ENCODE peak calls at places on chromosomes 12 and 14, in five cellular contexts. K, Z, U, G and X are unnamed samples.

GRCh38 chr12:57148469-57149308 is 1.3 kb upstream of the LRP1-AS start:
- DNase-seq in G (peak; percentile 73), K (no peak), U (no peak), Z (no peak), X (no peak)

GRCh38 chr12:15757553-15758255 is 31.5 kb downstream of the EPS8 start:
- DNase-seq in G (peak; percentile 15), Z (peak; percentile 69), K (no peak), U (no peak), X (no peak)

GRCh38 chr12:110689002-110689600 is at the start of gene HVCN1:
- DNase-seq in U (peak; percentile 28), Z (no peak), G (no peak), K (no peak), X (peak; percentile 85)

GRCh38 chr14:53836546-53836945 is 120.1 kb downstream of the BMP4 start:
- DNase-seq in Z (no peak), U (no peak), K (no peak), G (no peak), X (no peak)

GRCh38 chr12:12704593-12705230 is 8.7 kb upstream of the GPR19 start:
- DNase-seq in U (peak; percentile 84), G (peak; percentile 92), Z (peak; percentile 87), K (no peak), X (no peak)

GRCh38 chr12:127150028-127150427 is 1116.9 kb upstream of the TMEM132C start:
- DNase-seq in G (no peak), U (no peak), K (peak; percentile 23), Z (no peak), X (no peak)

GRCh38 chr12:116879509-116880212 is 1.6 kb downstream of the HRK start:
- DNase-seq in G (no peak), K (no peak), Z (no peak), U (no peak), X (peak; percentile 55)

GRCh38 chr12:110639336-110640178 is 25.6 kb downstream of the TCTN1 start:
- DNase-seq in G (no peak), K (no peak), U (peak; percentile 31), Z (no peak), X (no peak)

GRCh38 chr14:65476942-65477318 is 64.4 kb downstream of the FUT8 start:
- DNase-seq in K (no peak), U (no peak), Z (no peak), G (no peak), X (no peak)

GRCh38 chr12:48998497-48999353 is 450 bp downstream of the DDN start:
- DNase-seq in G (no peak), U (peak; percentile 36), K (no peak), Z (no peak), X (peak; percentile 82)

GRCh38 chr14:32559595-32559994 is 230.5 kb downstream of the AKAP6 start:
- DNase-seq in U (no peak), Z (no peak), G (no peak), K (no peak), X (no peak)

GRCh38 chr12:108629824-108630476 is 3.7 kb downstream of the SELPLG start:
- DNase-seq in G (peak; percentile 21), U (peak; percentile 97), Z (no peak), K (no peak), X (no peak)

GRCh38 chr12:6026998-6027397 is 81.9 kb upstream of the ANO2 start:
- DNase-seq in Z (no peak), K (no peak), G (no peak), U (no peak), X (no peak)

GRCh38 chr14:71533800-71534199 is 398.4 kb upstream of the RGS6 start:
- DNase-seq in G (no peak), K (no peak), Z (no peak), U (no peak), X (no peak)

GRCh38 chr12:55708695-55709233 is 1.1 kb upstream of the ITGA7 start:
- DNase-seq in G (no peak), Z (no peak), U (no peak), K (no peak), X (no peak)

GRCh38 chr12:112170971-112171596 is 45.7 kb downstream of the TRAFD1 start:
- DNase-seq in Z (no peak), U (no peak), G (no peak), K (no peak), X (no peak)

GRCh38 chr12:49540229-49541139 is 1.7 kb downstream of the KCNH3 start:
- DNase-seq in G (no peak), K (no peak), U (no peak), Z (no peak), X (no peak)

GRCh38 chr14:63891148-63891964 is 38.6 kb downstream of the SYNE2 start:
- DNase-seq in K (no peak), U (no peak), G (no peak), Z (no peak), X (peak; percentile 21)

GRCh38 chr14:64807588-64807987 is 72.1 kb downstream of the SPTB start:
- DNase-seq in U (no peak), K (no peak), G (no peak), Z (no peak), X (no peak)

GRCh38 chr12:6961278-6961694 is 9.2 kb downstream of the PHB2 start:
- DNase-seq in K (no peak), Z (no peak), G (no peak), U (peak; percentile 70), X (no peak)

GRCh38 chr14:69953266-69953905 is 74.2 kb downstream of the SMOC1 start:
- DNase-seq in Z (no peak), G (no peak), U (no peak), K (no peak), X (no peak)

GRCh38 chr14:104282332-104283196 is 144.2 kb downstream of the KIF26A start:
- DNase-seq in G (no peak), K (no peak), Z (no peak), U (no peak), X (no peak)

GRCh38 chr14:102513899-102514772 is 4.6 kb upstream of the ANKRD9 start:
- DNase-seq in K (no peak), U (no peak), Z (no peak), G (no peak), X (no peak)

GRCh38 chr14:45787167-45787566 is 534.2 kb upstream of the MIS18BP1 start:
- DNase-seq in U (no peak), Z (no peak), K (no peak), G (no peak), X (no peak)

GRCh38 chr14:28661171-28661772 is 105.3 kb upstream of the FOXG1 start:
- DNase-seq in Z (no peak), U (no peak), G (peak; percentile 16), K (no peak), X (peak; percentile 53)

GRCh38 chr12:40086471-40086870 is 19.4 kb downstream of the SLC2A13 start:
- DNase-seq in Z (no peak), U (no peak), G (no peak), K (no peak), X (no peak)

DNA sequence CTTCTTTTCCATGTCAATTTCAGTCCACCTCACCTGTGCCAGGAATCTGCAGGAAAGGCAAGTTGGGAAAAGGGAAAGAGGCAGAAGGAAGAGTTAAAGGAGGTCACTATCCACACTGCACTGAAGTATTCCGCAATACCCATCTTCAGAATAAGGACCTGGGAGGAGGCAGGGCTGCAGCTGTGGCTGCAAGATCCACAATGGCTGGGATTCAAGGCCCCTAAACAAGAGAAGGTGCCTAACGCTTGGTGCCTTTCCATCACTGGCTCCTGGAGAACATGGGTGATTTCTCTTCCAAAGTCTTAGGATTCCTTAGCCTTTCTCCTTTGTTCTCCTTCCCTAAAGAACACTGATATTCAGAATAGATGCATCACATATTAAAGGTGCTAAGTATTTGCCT is 204.0 kb downstream of the GRIN2B start:
- DNase-seq in G (no peak), U (no peak), K (no peak), Z (no peak), X (no peak)
- TF ChIP-seq KDM1A in G (no peak), U (no peak), K (no peak), Z (no peak), X (no peak)

DNA sequence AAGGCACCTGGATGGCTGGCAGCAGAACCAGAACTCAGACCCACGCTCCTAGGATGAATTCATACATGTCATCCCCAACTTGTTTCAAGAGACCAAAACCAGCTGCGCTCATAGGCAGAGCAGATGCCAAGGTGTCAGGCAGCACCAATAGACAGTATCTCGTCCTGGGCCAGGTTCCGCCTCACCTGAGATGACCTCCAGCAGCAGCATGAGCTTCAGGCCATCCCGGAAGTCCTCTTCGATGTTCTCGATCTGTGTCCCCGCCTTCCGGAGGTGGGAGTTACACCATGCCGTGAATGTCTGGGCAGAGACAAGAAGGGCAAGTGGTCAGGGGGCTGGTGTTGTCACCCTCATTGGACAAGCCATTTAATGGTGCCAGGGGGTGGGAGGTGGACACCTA is 53.7 kb downstream of the ACTN1 start:
- DNase-seq in G (no peak), U (no peak), K (no peak), Z (no peak), X (no peak)
- TF ChIP-seq KDM1A in G (no peak), U (no peak), K (no peak), Z (no peak), X (no peak)

DNA sequence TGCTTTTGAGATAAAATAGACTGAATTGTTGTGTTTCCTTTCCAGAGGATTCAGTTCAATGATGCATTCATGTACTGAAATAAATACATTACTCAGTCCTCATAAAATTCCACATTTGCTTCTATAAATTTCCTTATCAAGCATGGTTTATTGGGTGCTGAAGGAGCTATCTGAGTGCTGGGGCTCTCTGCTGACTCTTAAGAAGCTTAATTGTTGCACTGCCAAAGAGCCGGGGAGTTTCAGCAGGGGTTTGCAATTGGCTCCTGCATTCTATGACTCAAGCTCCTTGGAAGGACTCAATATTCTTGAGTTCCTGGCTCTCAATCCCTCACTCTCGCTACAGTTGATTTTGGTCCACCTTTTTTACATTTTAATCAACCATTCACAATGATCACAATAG is 69.8 kb upstream of the PYGL start:
- DNase-seq in G (no peak), U (no peak), K (no peak), Z (no peak), X (no peak)
- TF ChIP-seq KDM1A in G (no peak), U (no peak), K (no peak), Z (no peak), X (no peak)

GRCh38 chr12:41919025-41919424 is 225.6 kb downstream of the GXYLT1 start:
- DNase-seq in U (no peak), Z (no peak), G (no peak), K (no peak), X (no peak)

GRCh38 chr12:41917181-41917580 is 227.5 kb downstream of the GXYLT1 start:
- DNase-seq in G (no peak), K (no peak), Z (no peak), U (no peak), X (no peak)

GRCh38 chr12:41917827-41918445 is 226.7 kb downstream of the GXYLT1 start:
- DNase-seq in Z (no peak), K (no peak), G (no peak), U (no peak), X (no peak)

GRCh38 chr12:41923351-41923750 is 221.3 kb downstream of the GXYLT1 start:
- DNase-seq in U (no peak), K (no peak), G (no peak), Z (no peak), X (no peak)

DNA sequence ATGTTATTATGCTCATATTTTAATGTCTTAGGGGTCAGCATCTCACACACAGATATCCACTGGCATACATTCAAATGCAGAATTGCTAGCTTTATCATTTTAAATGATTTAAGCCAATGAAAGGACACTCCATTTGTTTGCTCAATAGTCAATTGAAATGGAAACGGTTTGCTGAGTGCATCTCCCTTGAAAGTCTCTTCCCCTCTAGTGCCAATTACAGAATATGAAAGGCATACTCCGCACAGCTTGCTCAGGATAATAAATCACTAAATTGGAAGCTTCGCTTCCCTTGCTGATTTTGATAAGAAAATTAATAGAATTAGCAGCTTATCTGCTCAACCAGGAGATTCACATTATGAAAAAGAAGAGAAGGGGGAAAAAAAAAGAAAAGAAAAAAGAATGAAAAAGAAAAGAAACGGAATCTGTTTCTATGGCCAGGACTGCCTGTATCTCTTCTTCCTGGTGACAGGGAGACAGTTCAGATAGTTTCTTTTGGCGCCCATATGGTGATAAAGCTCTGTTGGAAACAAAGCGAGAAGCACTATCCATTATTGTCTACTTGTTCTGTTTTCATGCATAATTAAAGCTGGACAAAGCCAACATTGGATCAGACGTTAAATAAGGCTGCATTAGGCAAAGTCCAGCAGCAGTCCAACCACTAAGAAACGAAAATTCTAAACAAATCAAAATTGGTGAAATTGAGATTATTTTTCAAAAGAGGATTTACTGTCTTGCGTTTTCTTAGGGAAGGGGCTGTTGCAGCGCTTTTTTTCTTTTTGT is 225.0 kb downstream of the GXYLT1 start:
- DNase-seq in U (no peak), K (no peak), G (no peak), Z (no peak), X (no peak)
- TF ChIP-seq KDM1A in U (no peak), K (no peak), G (no peak), Z (no peak), X (no peak)